ENCODE peak calls at places on chromosomes 3 and 15, in nine cellular contexts. U is coronary artery; E is activated naive CD8-positive, alpha-beta T cell treated with anti-CD3 and anti-CD28 coated beads, Interleukin-2, amount 50 U/mL, for 24 hours; A is thoracic aorta; W is GM19239; B is K562; X is right atrium auricular region; Y is stimulated activated CD8-positive, alpha-beta memory T cell treated with anti-CD3 and anti-CD28 coated beads, Interleukin-12 subunit alpha, Interleukin-12 subunit beta, amount 100 ng/mL, for 1 hour; D is HFF-Myc. L is an unnamed sample.

GRCh38 chr15:45134682-45135604 is 5.1 kb downstream of the DUOX1 start:
- DNase-seq in U (no peak), E (no peak), A (no peak), W (no peak), B (no peak), X (no peak), Y (no peak), D (no peak), L (no peak)

GRCh38 chr3:160343132-160343531 is 55.9 kb downstream of the IFT80 start:
- DNase-seq in U (no peak), E (no peak), A (no peak), W (no peak), B (no peak), X (no peak), Y (no peak), D (peak; percentile 2), L (peak; percentile 56)

GRCh38 chr15:90646662-90647305 is 70.4 kb upstream of the BLM start:
- DNase-seq in U (no peak), E (no peak), A (no peak), W (no peak), B (peak; percentile 47), X (no peak), Y (no peak), D (no peak), L (no peak)

GRCh38 chr3:186425788-186426730 is 64.0 kb upstream of the DGKG start:
- DNase-seq in U (no peak), E (no peak), A (no peak), W (no peak), B (peak; percentile 28), X (no peak), Y (no peak), D (peak; percentile 53), L (peak; percentile 89)

GRCh38 chr3:157392104-157392503 is 44.5 kb upstream of the PTX3 start:
- DNase-seq in U (no peak), E (no peak), A (no peak), W (no peak), B (no peak), X (no peak), Y (no peak), D (no peak), L (no peak)

GRCh38 chr3:30180305-30181275 is 425.8 kb upstream of the TGFBR2 start:
- DNase-seq in U (no peak), E (no peak), A (no peak), W (no peak), B (no peak), X (no peak), Y (no peak), D (no peak), L (peak; percentile 71)

GRCh38 chr3:117101697-117102096 is 392.1 kb downstream of the TUSC7 start:
- DNase-seq in U (no peak), E (no peak), A (no peak), W (no peak), B (no peak), X (no peak), Y (no peak), D (no peak), L (no peak)

GRCh38 chr15:69902414-69903062 is 195.2 kb downstream of the TLE3 start:
- DNase-seq in U (no peak), E (no peak), A (no peak), W (no peak), B (no peak), X (no peak), Y (no peak), D (no peak), L (no peak)

GRCh38 chr15:45333550-45333949 is 44.8 kb downstream of the GATM start:
- DNase-seq in U (no peak), E (no peak), A (no peak), W (no peak), B (no peak), X (no peak), Y (no peak), D (peak; percentile 51), L (peak; percentile 27)

L was measured in choroid plexus epithelial cell.